ENCODE peak calls at places on chromosomes 7 and 10, in five cellular contexts. One of them, this sample, is unnamed.

GRCh38 chr10:12869427-12869826 is 132.1 kb downstream of the CCDC3 start:
- DNase-seq in mesenchymal stem cell: peak
- DNase-seq in naive B cell: no peak
- DNase-seq in CD8-positive, alpha-beta T cell: no peak
- DNase-seq in NCI-H226: peak
- DNase-seq in this sample: no peak

GRCh38 chr10:124601431-124602120 is 140.0 kb downstream of the LHPP start:
- DNase-seq in mesenchymal stem cell: no peak
- DNase-seq in naive B cell: peak
- DNase-seq in CD8-positive, alpha-beta T cell: no peak
- DNase-seq in NCI-H226: no peak
- DNase-seq in this sample: no peak

GRCh38 chr7:149849174-149849573 is 11.0 kb downstream of the ZNF862 start:
- DNase-seq in mesenchymal stem cell: no peak
- DNase-seq in naive B cell: no peak
- DNase-seq in CD8-positive, alpha-beta T cell: no peak
- DNase-seq in NCI-H226: no peak
- DNase-seq in this sample: no peak

GRCh38 chr7:110681941-110682340 is 409.0 kb upstream of the LRRN3 start:
- DNase-seq in mesenchymal stem cell: no peak
- DNase-seq in naive B cell: no peak
- DNase-seq in CD8-positive, alpha-beta T cell: no peak
- DNase-seq in NCI-H226: no peak
- DNase-seq in this sample: no peak

GRCh38 chr10:21975378-21975990 is 28.0 kb downstream of the DNAJC1 start:
- DNase-seq in mesenchymal stem cell: no peak
- DNase-seq in naive B cell: no peak
- DNase-seq in CD8-positive, alpha-beta T cell: no peak
- DNase-seq in NCI-H226: no peak
- DNase-seq in this sample: no peak

GRCh38 chr7:130492519-130493274 is 812 bp downstream of the MEST start:
- DNase-seq in mesenchymal stem cell: peak
- DNase-seq in naive B cell: no peak
- DNase-seq in CD8-positive, alpha-beta T cell: no peak
- DNase-seq in NCI-H226: no peak
- DNase-seq in this sample: peak

GRCh38 chr10:123325663-123326175 is 171.5 kb downstream of the BUB3 start:
- DNase-seq in mesenchymal stem cell: no peak
- DNase-seq in naive B cell: no peak
- DNase-seq in CD8-positive, alpha-beta T cell: no peak
- DNase-seq in NCI-H226: no peak
- DNase-seq in this sample: no peak

GRCh38 chr7:76303829-76304505 is 1.5 kb downstream of the HSPB1 start:
- DNase-seq in mesenchymal stem cell: peak
- DNase-seq in naive B cell: no peak
- DNase-seq in CD8-positive, alpha-beta T cell: no peak
- DNase-seq in NCI-H226: peak
- DNase-seq in this sample: peak

GRCh38 chr10:93334181-93334580 is 148.0 kb downstream of the MYOF start:
- DNase-seq in mesenchymal stem cell: no peak
- DNase-seq in naive B cell: no peak
- DNase-seq in CD8-positive, alpha-beta T cell: no peak
- DNase-seq in NCI-H226: no peak
- DNase-seq in this sample: peak

GRCh38 chr7:204326-204725 is 12.0 kb downstream of the FAM20C start:
- DNase-seq in mesenchymal stem cell: no peak
- DNase-seq in naive B cell: no peak
- DNase-seq in CD8-positive, alpha-beta T cell: no peak
- DNase-seq in NCI-H226: no peak
- DNase-seq in this sample: no peak

GRCh38 chr10:113261130-113261529 is 291.7 kb upstream of the HABP2 start:
- DNase-seq in mesenchymal stem cell: no peak
- DNase-seq in naive B cell: peak
- DNase-seq in CD8-positive, alpha-beta T cell: no peak
- DNase-seq in NCI-H226: no peak
- DNase-seq in this sample: no peak

GRCh38 chr10:17805921-17806577 is 3.1 kb upstream of the MRC1 start:
- DNase-seq in mesenchymal stem cell: no peak
- DNase-seq in naive B cell: peak
- DNase-seq in CD8-positive, alpha-beta T cell: no peak
- DNase-seq in NCI-H226: peak
- DNase-seq in this sample: no peak

GRCh38 chr10:12448729-12449391 is 99.5 kb downstream of the CAMK1D start:
- DNase-seq in mesenchymal stem cell: peak
- DNase-seq in naive B cell: peak
- DNase-seq in CD8-positive, alpha-beta T cell: peak
- DNase-seq in NCI-H226: peak
- DNase-seq in this sample: peak

GRCh38 chr7:155011081-155011480 is 8.2 kb upstream of the PAXIP1 start:
- DNase-seq in mesenchymal stem cell: no peak
- DNase-seq in naive B cell: no peak
- DNase-seq in CD8-positive, alpha-beta T cell: no peak
- DNase-seq in NCI-H226: no peak
- DNase-seq in this sample: no peak

GRCh38 chr10:121510201-121510771 is 88.0 kb downstream of the FGFR2 start:
- DNase-seq in mesenchymal stem cell: no peak
- DNase-seq in naive B cell: no peak
- DNase-seq in CD8-positive, alpha-beta T cell: no peak
- DNase-seq in NCI-H226: no peak
- DNase-seq in this sample: peak

GRCh38 chr7:26698806-26699205 is 165.6 kb downstream of the SKAP2 start:
- DNase-seq in mesenchymal stem cell: no peak
- DNase-seq in naive B cell: no peak
- DNase-seq in CD8-positive, alpha-beta T cell: no peak
- DNase-seq in NCI-H226: no peak
- DNase-seq in this sample: no peak

GRCh38 chr10:484925-485661 is 204.4 kb downstream of the DIP2C start:
- DNase-seq in mesenchymal stem cell: no peak
- DNase-seq in naive B cell: peak
- DNase-seq in CD8-positive, alpha-beta T cell: peak
- DNase-seq in NCI-H226: no peak
- DNase-seq in this sample: no peak

GRCh38 chr10:22427890-22428571 is 82.7 kb downstream of the SPAG6 start:
- DNase-seq in mesenchymal stem cell: peak
- DNase-seq in naive B cell: no peak
- DNase-seq in CD8-positive, alpha-beta T cell: no peak
- DNase-seq in NCI-H226: peak
- DNase-seq in this sample: no peak

GRCh38 chr10:7408494-7409044 is 2.3 kb downstream of the SFMBT2 start:
- DNase-seq in mesenchymal stem cell: peak
- DNase-seq in naive B cell: peak
- DNase-seq in CD8-positive, alpha-beta T cell: peak
- DNase-seq in NCI-H226: no peak
- DNase-seq in this sample: peak

GRCh38 chr7:101884671-101885596 is 67.5 kb downstream of the CUX1 start:
- DNase-seq in mesenchymal stem cell: peak
- DNase-seq in naive B cell: peak
- DNase-seq in CD8-positive, alpha-beta T cell: peak
- DNase-seq in NCI-H226: no peak
- DNase-seq in this sample: no peak

GRCh38 chr7:23474829-23475578 is 4.7 kb upstream of the IGF2BP3 start:
- DNase-seq in mesenchymal stem cell: no peak
- DNase-seq in naive B cell: no peak
- DNase-seq in CD8-positive, alpha-beta T cell: no peak
- DNase-seq in NCI-H226: no peak
- DNase-seq in this sample: no peak

GRCh38 chr7:90271753-90272152 is 26.8 kb downstream of the CFAP69 start:
- DNase-seq in mesenchymal stem cell: peak
- DNase-seq in naive B cell: no peak
- DNase-seq in CD8-positive, alpha-beta T cell: no peak
- DNase-seq in NCI-H226: peak
- DNase-seq in this sample: peak

GRCh38 chr10:95264227-95265051 is 26.4 kb downstream of the PDLIM1 start:
- DNase-seq in mesenchymal stem cell: no peak
- DNase-seq in naive B cell: no peak
- DNase-seq in CD8-positive, alpha-beta T cell: no peak
- DNase-seq in NCI-H226: peak
- DNase-seq in this sample: peak

GRCh38 chr7:55533729-55534080 is 38.6 kb downstream of the VOPP1 start:
- DNase-seq in mesenchymal stem cell: no peak
- DNase-seq in naive B cell: no peak
- DNase-seq in CD8-positive, alpha-beta T cell: no peak
- DNase-seq in NCI-H226: no peak
- DNase-seq in this sample: no peak

GRCh38 chr10:101879456-101880189 is 36.0 kb upstream of the KCNIP2 start:
- DNase-seq in mesenchymal stem cell: peak
- DNase-seq in naive B cell: no peak
- DNase-seq in CD8-positive, alpha-beta T cell: no peak
- DNase-seq in NCI-H226: no peak
- DNase-seq in this sample: peak

GRCh38 chr7:11130601-11131000 is 156.9 kb downstream of the PHF14 start:
- DNase-seq in mesenchymal stem cell: no peak
- DNase-seq in naive B cell: no peak
- DNase-seq in CD8-positive, alpha-beta T cell: no peak
- DNase-seq in NCI-H226: no peak
- DNase-seq in this sample: no peak

GRCh38 chr10:97659589-97659988 is 19.1 kb downstream of the PI4K2A start:
- DNase-seq in mesenchymal stem cell: peak
- DNase-seq in naive B cell: no peak
- DNase-seq in CD8-positive, alpha-beta T cell: no peak
- DNase-seq in NCI-H226: no peak
- DNase-seq in this sample: no peak

GRCh38 chr7:128963327-128963757 is 25.6 kb downstream of the IRF5 start:
- DNase-seq in mesenchymal stem cell: peak
- DNase-seq in naive B cell: peak
- DNase-seq in CD8-positive, alpha-beta T cell: no peak
- DNase-seq in NCI-H226: no peak
- DNase-seq in this sample: peak

GRCh38 chr10:97518601-97519043 is 19.9 kb downstream of the UBTD1 start:
- DNase-seq in mesenchymal stem cell: peak
- DNase-seq in naive B cell: no peak
- DNase-seq in CD8-positive, alpha-beta T cell: no peak
- DNase-seq in NCI-H226: no peak
- DNase-seq in this sample: no peak

GRCh38 chr7:101950450-101951119 is 133.2 kb downstream of the CUX1 start:
- DNase-seq in mesenchymal stem cell: peak
- DNase-seq in naive B cell: no peak
- DNase-seq in CD8-positive, alpha-beta T cell: no peak
- DNase-seq in NCI-H226: peak
- DNase-seq in this sample: peak

GRCh38 chr10:132867801-132868644 is 74.3 kb downstream of the CFAP46 start:
- DNase-seq in mesenchymal stem cell: no peak
- DNase-seq in naive B cell: no peak
- DNase-seq in CD8-positive, alpha-beta T cell: no peak
- DNase-seq in NCI-H226: no peak
- DNase-seq in this sample: no peak